ENCODE peak calls at places on chromosome 15, in four cellular contexts. L, V, N and T are unnamed samples.
A peak's percentile ranks its signal among the peaks of the same experiment; 100 is the strongest.

GRCh38 chr15:25766421-25766820 is 96.7 kb downstream of the ATP10A start:
- DNase-seq in L (no peak), V (no peak), N (no peak), T (no peak)

GRCh38 chr15:94083467-94083991 is 147.8 kb upstream of the MCTP2 start:
- DNase-seq in L (no peak), V (no peak), N (peak; percentile 35), T (peak; percentile 92)

GRCh38 chr15:60582370-60583036 is 103.6 kb upstream of the ICE2 start:
- DNase-seq in L (no peak), V (no peak), N (no peak), T (peak; percentile 42)

GRCh38 chr15:53675832-53676231 is 83.6 kb downstream of the WDR72 start:
- DNase-seq in L (no peak), V (no peak), N (no peak), T (no peak)

GRCh38 chr15:85950101-85950500 is 129.6 kb upstream of the AGBL1 start:
- DNase-seq in L (no peak), V (no peak), N (no peak), T (no peak)

GRCh38 chr15:48062476-48062875 is 58.3 kb upstream of the SLC24A5 start:
- DNase-seq in L (no peak), V (no peak), N (peak; percentile 47), T (peak; percentile 57)

GRCh38 chr15:80176443-80176842 is 23.6 kb downstream of the FAH start:
- DNase-seq in L (no peak), V (no peak), N (no peak), T (no peak)

GRCh38 chr15:94532226-94532625 is 300.9 kb downstream of the MCTP2 start:
- DNase-seq in L (no peak), V (no peak), N (no peak), T (no peak)

GRCh38 chr15:71115567-71116351 is 488 bp downstream of the THSD4 start:
- DNase-seq in L (peak; percentile 79), V (peak; percentile 72), N (peak; percentile 59), T (peak; percentile 58)

GRCh38 chr15:85725019-85725418 is 69.7 kb downstream of the KLHL25 start:
- DNase-seq in L (no peak), V (no peak), N (peak; percentile 77), T (peak; percentile 85)

GRCh38 chr15:88714782-88715372 is 76.1 kb downstream of the ISG20 start:
- DNase-seq in L (no peak), V (no peak), N (no peak), T (no peak)

GRCh38 chr15:66673410-66674322 is 28.4 kb upstream of the SMAD6 start:
- DNase-seq in L (peak; percentile 79), V (no peak), N (no peak), T (peak; percentile 44)

GRCh38 chr15:23565395-23566069 is at the start of gene MKRN3:
- DNase-seq in L (no peak), V (no peak), N (peak; percentile 58), T (peak; percentile 94)

GRCh38 chr15:31459011-31459748 is 132.5 kb downstream of the KLF13 start:
- DNase-seq in L (no peak), V (peak; percentile 18), N (no peak), T (peak; percentile 74)

GRCh38 chr15:70066422-70066821 is 31.3 kb downstream of the TLE3 start:
- DNase-seq in L (no peak), V (no peak), N (no peak), T (peak; percentile 21)

GRCh38 chr15:82959423-82959822 is 6.9 kb upstream of the HOMER2 start:
- DNase-seq in L (no peak), V (no peak), N (no peak), T (no peak)

GRCh38 chr15:76116138-76116885 is 56.5 kb downstream of the TMEM266 start:
- DNase-seq in L (no peak), V (no peak), N (no peak), T (no peak)

GRCh38 chr15:78284758-78285157 is 14.7 kb downstream of the SKIC8 start:
- DNase-seq in L (no peak), V (no peak), N (no peak), T (no peak)

GRCh38 chr15:92079047-92079446 is 225.5 kb downstream of the SLCO3A1 start:
- DNase-seq in L (no peak), V (no peak), N (peak; percentile 6), T (no peak)

GRCh38 chr15:99536422-99537033 is 29.3 kb upstream of the MEF2A start:
- DNase-seq in L (no peak), V (peak; percentile 94), N (peak; percentile 44), T (no peak)

GRCh38 chr15:54150255-54150654 is 172.0 kb downstream of the UNC13C start:
- DNase-seq in L (no peak), V (no peak), N (no peak), T (no peak)

GRCh38 chr15:54119056-54119455 is 140.8 kb downstream of the UNC13C start:
- DNase-seq in L (no peak), V (no peak), N (no peak), T (no peak)

GRCh38 chr15:27043770-27044169 is 72.8 kb downstream of the GABRG3 start:
- DNase-seq in L (no peak), V (no peak), N (no peak), T (no peak)

GRCh38 chr15:55268054-55268695 is 21.4 kb downstream of the RAB27A start:
- DNase-seq in L (no peak), V (no peak), N (no peak), T (no peak)

GRCh38 chr15:53762916-53763315 is 3.5 kb upstream of the WDR72 start:
- DNase-seq in L (no peak), V (no peak), N (no peak), T (no peak)

GRCh38 chr15:52503788-52504496 is 24.7 kb downstream of the MYO5A start:
- DNase-seq in L (no peak), V (no peak), N (no peak), T (no peak)

GRCh38 chr15:75891895-75892294 is 11.8 kb upstream of the FBXO22 start:
- DNase-seq in L (no peak), V (no peak), N (peak; percentile 85), T (peak; percentile 97)

GRCh38 chr15:94455297-94455696 is 223.9 kb downstream of the MCTP2 start:
- DNase-seq in L (no peak), V (no peak), N (no peak), T (no peak)

GRCh38 chr15:84975871-84976351 is 5.7 kb upstream of the PDE8A start:
- DNase-seq in L (no peak), V (peak; percentile 52), N (no peak), T (no peak)

GRCh38 chr15:73867426-73867825 is 5.9 kb upstream of the TBC1D21 start:
- DNase-seq in L (no peak), V (no peak), N (no peak), T (no peak)

DNA sequence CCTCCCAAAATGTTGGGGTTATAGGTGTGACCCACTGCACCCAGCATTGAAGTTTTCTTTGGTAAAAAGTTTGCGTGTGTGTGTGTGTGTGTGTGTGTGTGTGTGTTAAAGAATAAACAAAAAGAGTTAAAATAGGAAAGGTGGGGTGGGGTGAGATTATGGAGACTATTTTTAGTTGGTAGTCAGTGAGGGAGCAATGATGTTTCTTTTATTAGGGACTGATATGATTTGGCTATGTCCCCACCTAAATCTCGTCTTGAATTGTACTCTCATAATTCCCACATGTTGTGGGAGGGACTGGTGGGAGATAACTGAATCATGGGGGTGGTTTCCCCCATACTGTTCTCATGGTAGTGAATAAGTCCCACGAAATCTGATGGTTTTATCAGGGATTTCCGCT is 92.2 kb downstream of the CGNL1 start:
- DNase-seq in L (no peak), V (no peak), N (no peak), T (no peak)
- H3K4me3 ChIP-seq in L (no peak overlapping the region), V (no peak overlapping the region), N (no peak overlapping the region), T (no peak overlapping the region)

GRCh38 chr15:89777821-89778380 is 1.8 kb downstream of the MESP2 start:
- DNase-seq in L (no peak), V (no peak), N (no peak), T (no peak)

GRCh38 chr15:89777073-89777820 is 1.1 kb downstream of the MESP2 start:
- DNase-seq in L (no peak), V (no peak), N (no peak), T (no peak)

GRCh38 chr15:89774492-89774891 is 1.6 kb upstream of the MESP2 start:
- DNase-seq in L (no peak), V (no peak), N (no peak), T (no peak)

GRCh38 chr15:89775815-89776214 is 317 bp upstream of the MESP2 start:
- DNase-seq in L (no peak), V (no peak), N (no peak), T (no peak)

DNA sequence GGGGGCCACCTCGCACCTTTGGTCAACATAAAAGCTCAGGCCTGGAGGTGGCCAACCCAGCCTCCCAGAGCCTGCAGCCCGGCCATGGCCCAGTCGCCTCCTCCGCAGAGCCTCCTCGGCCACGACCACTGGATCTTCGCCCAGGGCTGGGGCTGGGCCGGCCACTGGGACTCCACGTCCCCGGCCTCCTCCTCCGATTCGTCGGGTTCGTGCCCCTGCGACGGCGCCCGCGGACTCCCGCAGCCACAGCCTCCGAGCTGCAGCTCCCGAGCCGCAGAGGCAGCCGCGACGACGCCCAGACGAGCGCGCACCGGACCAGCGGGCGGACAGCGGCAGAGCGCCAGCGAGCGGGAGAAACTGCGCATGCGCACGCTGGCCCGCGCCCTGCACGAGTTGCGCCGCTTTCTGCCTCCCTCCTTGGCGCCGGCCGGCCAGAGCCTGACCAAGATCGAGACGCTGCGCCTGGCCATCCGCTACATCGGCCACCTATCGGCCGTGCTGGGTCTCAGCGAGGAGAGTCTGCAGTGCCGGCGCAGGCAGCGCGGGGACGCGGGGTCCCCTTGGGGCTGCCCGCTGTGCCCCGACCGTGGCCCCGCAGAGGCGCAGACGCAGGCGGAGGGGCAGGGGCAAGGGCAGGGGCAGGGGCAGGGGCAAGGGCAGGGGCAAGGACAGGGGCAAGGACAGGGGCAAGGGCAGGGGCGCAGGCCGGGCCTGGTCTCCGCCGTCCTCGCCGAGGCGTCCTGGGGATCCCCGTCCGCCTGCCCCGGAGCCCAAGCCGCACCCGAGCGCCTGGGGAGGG is at the start of gene MESP2:
- DNase-seq in L (peak; percentile 89), V (peak; percentile 87), N (peak; percentile 76), T (peak; percentile 81)
- TF ChIP-seq CTCF in L (peak; percentile 61), V (peak; percentile 35), N (peak; percentile 33), T (peak; percentile 46)

DNA sequence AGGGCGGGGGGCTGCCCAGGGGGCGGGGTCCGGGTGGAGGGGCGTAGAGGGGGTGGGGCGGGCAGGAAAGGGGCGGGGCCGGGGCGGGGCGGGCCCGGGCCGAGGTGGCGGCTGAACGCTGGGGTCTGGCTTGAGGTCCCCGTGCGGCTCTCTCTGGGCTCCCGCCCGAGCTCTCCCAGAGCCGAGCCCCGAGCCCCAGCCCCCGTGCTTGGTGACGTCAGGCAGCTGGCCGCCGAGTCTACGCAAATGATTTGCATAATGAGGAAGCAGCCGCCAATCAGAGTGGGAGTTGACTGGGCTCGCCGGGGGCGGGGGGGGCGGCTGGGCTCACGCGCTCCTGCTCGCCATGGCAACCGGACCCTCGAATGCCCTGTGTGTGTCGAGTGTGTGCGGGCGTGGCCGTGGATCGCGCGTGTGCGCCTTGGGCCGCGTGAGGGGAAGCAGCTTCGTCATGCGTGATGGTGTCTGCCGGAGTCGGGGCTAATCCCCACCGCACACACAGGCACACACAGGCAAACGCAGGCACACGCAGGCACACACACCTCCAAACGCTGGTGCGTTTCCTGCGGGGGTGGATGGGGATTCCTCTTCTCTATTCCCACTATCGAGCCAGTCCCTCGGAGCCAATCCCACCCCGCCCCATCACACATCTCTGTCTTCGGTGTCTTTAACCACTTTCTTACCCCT is at the start of gene CELF6:
- DNase-seq in L (peak; percentile 88), V (peak; percentile 83), N (peak; percentile 77), T (peak; percentile 90)
- H3K4me3 ChIP-seq in L (peak within 1 kb of the TSS; percentile 61), V (peak within 1 kb of the TSS; percentile 55), N (peak within 1 kb of the TSS; percentile 55), T (peak within 1 kb of the TSS; percentile 58)

DNA sequence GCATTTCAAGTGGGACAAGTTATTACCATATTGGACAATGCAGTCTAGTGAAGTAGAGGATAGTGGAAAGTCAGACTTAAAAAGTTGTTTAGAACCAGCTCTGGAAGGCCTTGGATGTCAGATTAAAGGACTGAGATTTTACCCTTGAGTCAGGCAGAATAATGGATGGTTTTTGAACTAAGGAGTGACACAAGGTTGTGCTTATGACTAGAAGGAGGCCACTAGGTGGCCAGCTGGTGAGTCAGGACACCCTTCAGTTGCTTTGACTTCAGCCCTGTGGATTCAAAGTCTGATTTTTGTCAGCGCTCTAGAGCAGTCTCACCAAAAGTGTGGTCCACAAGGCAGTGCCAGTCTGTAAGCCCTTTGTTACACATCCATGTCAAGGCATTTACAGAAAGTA is 3.8 kb upstream of the GABPB1 start:
- DNase-seq in L (no peak), V (no peak), N (peak; percentile 30), T (peak; percentile 45)
- TF ChIP-seq CTCF in L (peak; percentile 28), V (no peak), N (no peak), T (peak; percentile 48)